ENCODE peak calls at places on chromosomes 6 and 20, in ten cellular contexts. A is mucosa of gallbladder; S is T-helper 1 cell; J is Calu3; Y is neural progenitor cell; N is OCI-LY7; C is ascending aorta; H is NAMALWA; V is putamen; R is naive thymus-derived CD8-positive, alpha-beta T cell. T is an unnamed sample.

GRCh38 chr6:121222656-121223055 is 111.6 kb downstream of the TBC1D32 start:
- DNase-seq in A (no peak), S (no peak), J (no peak), Y (no peak), N (peak), C (no peak), H (peak), V (no peak), R (no peak), T (no peak)

GRCh38 chr20:12882832-12883506 is 125.8 kb upstream of the SPTLC3 start:
- DNase-seq in A (no peak), S (no peak), J (no peak), Y (no peak), N (no peak), C (no peak), H (no peak), V (no peak), R (no peak), T (no peak)

GRCh38 chr6:32149932-32150920 is 1.5 kb downstream of the PRRT1 start:
- DNase-seq in A (no peak), S (no peak), J (no peak), Y (peak), N (no peak), C (no peak), H (no peak), V (no peak), R (no peak), T (no peak)

GRCh38 chr20:54284928-54285704 is 77.2 kb downstream of the PFDN4 start:
- DNase-seq in A (no peak), S (no peak), J (no peak), Y (no peak), N (no peak), C (no peak), H (no peak), V (no peak), R (no peak), T (no peak)

GRCh38 chr6:110319843-110320242 is 38.3 kb downstream of the METTL24 start:
- DNase-seq in A (no peak), S (no peak), J (no peak), Y (no peak), N (no peak), C (no peak), H (no peak), V (peak), R (no peak), T (no peak)

GRCh38 chr6:119672725-119673124 is 323.2 kb upstream of the MAN1A1 start:
- DNase-seq in A (no peak), S (no peak), J (no peak), Y (peak), N (no peak), C (no peak), H (no peak), V (no peak), R (no peak), T (no peak)

GRCh38 chr6:157849288-157850017 is 26.4 kb downstream of the SNX9 start:
- DNase-seq in A (no peak), S (no peak), J (no peak), Y (no peak), N (no peak), C (no peak), H (no peak), V (no peak), R (no peak), T (no peak)

GRCh38 chr20:44448753-44449546 is 26.7 kb upstream of the TTPAL start:
- DNase-seq in A (no peak), S (no peak), J (peak), Y (peak), N (peak), C (no peak), H (peak), V (no peak), R (no peak), T (no peak)

GRCh38 chr20:20224806-20225205 is 143.1 kb upstream of the INSM1 start:
- DNase-seq in A (no peak), S (no peak), J (no peak), Y (no peak), N (no peak), C (no peak), H (no peak), V (no peak), R (no peak), T (no peak)

GRCh38 chr6:12266571-12266970 is 23.6 kb upstream of the EDN1 start:
- DNase-seq in A (no peak), S (no peak), J (no peak), Y (no peak), N (no peak), C (no peak), H (no peak), V (no peak), R (no peak), T (no peak)

GRCh38 chr6:73377225-73377624 is 7.5 kb upstream of the OOEP start:
- DNase-seq in A (no peak), S (no peak), J (no peak), Y (no peak), N (no peak), C (no peak), H (no peak), V (no peak), R (no peak), T (no peak)

GRCh38 chr20:36144336-36144735 is 10.2 kb upstream of the EPB41L1 start:
- DNase-seq in A (no peak), S (no peak), J (no peak), Y (no peak), N (no peak), C (no peak), H (no peak), V (no peak), R (no peak), T (no peak)

GRCh38 chr6:110705543-110705942 is 109.7 kb downstream of the CDK19 start:
- DNase-seq in A (no peak), S (no peak), J (no peak), Y (no peak), N (no peak), C (no peak), H (no peak), V (no peak), R (no peak), T (no peak)

GRCh38 chr6:73537677-73538076 is 16.8 kb upstream of the EEF1A1 start:
- DNase-seq in A (no peak), S (no peak), J (no peak), Y (no peak), N (no peak), C (no peak), H (no peak), V (no peak), R (no peak), T (no peak)

GRCh38 chr6:13953061-13953705 is 28.4 kb downstream of the RNF182 start:
- DNase-seq in A (no peak), S (no peak), J (peak), Y (no peak), N (no peak), C (no peak), H (no peak), V (no peak), R (no peak), T (no peak)

GRCh38 chr6:134436281-134436815 is 118.4 kb upstream of the SGK1 start:
- DNase-seq in A (no peak), S (peak), J (peak), Y (no peak), N (peak), C (peak), H (peak), V (peak), R (no peak), T (peak)

GRCh38 chr20:57840066-57840465 is 130.3 kb upstream of the PMEPA1 start:
- DNase-seq in A (no peak), S (no peak), J (no peak), Y (no peak), N (no peak), C (no peak), H (no peak), V (no peak), R (no peak), T (no peak)

GRCh38 chr20:25563362-25563761 is 22.0 kb downstream of the NINL start:
- DNase-seq in A (no peak), S (no peak), J (no peak), Y (no peak), N (no peak), C (no peak), H (no peak), V (no peak), R (no peak), T (no peak)

GRCh38 chr6:63676412-63677114 is 41.0 kb downstream of the PHF3 start:
- DNase-seq in A (no peak), S (no peak), J (no peak), Y (no peak), N (no peak), C (no peak), H (no peak), V (no peak), R (no peak), T (no peak)

GRCh38 chr6:135066806-135067205 is 12.2 kb upstream of the HBS1L start:
- DNase-seq in A (no peak), S (no peak), J (no peak), Y (no peak), N (no peak), C (no peak), H (no peak), V (no peak), R (no peak), T (no peak)

GRCh38 chr20:6657111-6657510 is 110.4 kb upstream of the BMP2 start:
- DNase-seq in A (no peak), S (no peak), J (no peak), Y (no peak), N (no peak), C (no peak), H (no peak), V (no peak), R (no peak), T (no peak)

GRCh38 chr6:57021086-57021720 is 25.3 kb upstream of the KIAA1586 start:
- DNase-seq in A (no peak), S (no peak), J (no peak), Y (peak), N (peak), C (no peak), H (peak), V (peak), R (peak), T (no peak)

GRCh38 chr6:166670013-166670412 is 43.0 kb upstream of the RPS6KA2 start:
- DNase-seq in A (no peak), S (no peak), J (no peak), Y (no peak), N (no peak), C (no peak), H (no peak), V (no peak), R (no peak), T (no peak)

GRCh38 chr6:93210908-93211307 is 208.5 kb downstream of the EPHA7 start:
- DNase-seq in A (no peak), S (no peak), J (no peak), Y (peak), N (no peak), C (no peak), H (no peak), V (no peak), R (no peak), T (no peak)

GRCh38 chr6:36312854-36313627 is 23.6 kb downstream of the BNIP5 start:
- DNase-seq in A (no peak), S (no peak), J (no peak), Y (no peak), N (peak), C (no peak), H (peak), V (no peak), R (no peak), T (no peak)

GRCh38 chr20:51382986-51383821 is 159.3 kb downstream of the NFATC2 start:
- DNase-seq in A (no peak), S (no peak), J (peak), Y (no peak), N (peak), C (no peak), H (no peak), V (no peak), R (no peak), T (no peak)

GRCh38 chr6:149233056-149233715 is 84.3 kb upstream of the TAB2 start:
- DNase-seq in A (no peak), S (peak), J (peak), Y (no peak), N (no peak), C (no peak), H (no peak), V (no peak), R (no peak), T (no peak)

GRCh38 chr6:97437087-97437486 is 154.1 kb upstream of the MMS22L start:
- DNase-seq in A (no peak), S (no peak), J (no peak), Y (peak), N (peak), C (no peak), H (peak), V (peak), R (no peak), T (no peak)

GRCh38 chr6:50123686-50124085 is 74.0 kb upstream of the DEFB112 start:
- DNase-seq in A (no peak), S (no peak), J (no peak), Y (no peak), N (no peak), C (no peak), H (no peak), V (no peak), R (no peak), T (no peak)

GRCh38 chr6:131776986-131777385 is 30.8 kb upstream of the ENPP1 start:
- DNase-seq in A (no peak), S (no peak), J (no peak), Y (no peak), N (no peak), C (no peak), H (no peak), V (no peak), R (no peak), T (no peak)

GRCh38 chr6:55943329-55943728 is 67.9 kb upstream of the BMP5 start:
- DNase-seq in A (no peak), S (no peak), J (no peak), Y (no peak), N (no peak), C (no peak), H (no peak), V (no peak), R (no peak), T (no peak)

GRCh38 chr6:71190809-71191208 is 97.8 kb upstream of the OGFRL1 start:
- DNase-seq in A (no peak), S (no peak), J (no peak), Y (peak), N (peak), C (no peak), H (peak), V (no peak), R (peak), T (no peak)

GRCh38 chr20:51579137-51579536 is 36.6 kb upstream of the NFATC2 start:
- DNase-seq in A (no peak), S (no peak), J (no peak), Y (no peak), N (no peak), C (no peak), H (no peak), V (no peak), R (no peak), T (no peak)